ENCODE peak calls at places on chromosomes 6 and 20, in nine cellular contexts. X is fibroblast of the aortic adventitia; V is IMR-90; E is breast epithelium; A is renal cortical epithelial cell; F is NCI-H146; M is HTR-8/SVneo; U is activated CD4-positive, alpha-beta T cell treated with anti-CD3 and anti-CD28 coated beads, Interleukin-2, amount 50 U/mL, for 4 hours; I is CD4-positive, CD25-positive, alpha-beta regulatory T cell. D is an unnamed sample.

GRCh38 chr6:129102741-129103140 is 219.8 kb downstream of the LAMA2 start:
- DNase-seq in X (peak), V (peak), E (no peak), A (no peak), F (no peak), M (no peak), U (no peak), I (no peak), D (no peak)

GRCh38 chr6:31094389-31094881 is 17.9 kb downstream of the C6orf15 start:
- DNase-seq in X (peak), V (no peak), E (peak), A (no peak), F (no peak), M (no peak), U (peak), I (no peak), D (no peak)

GRCh38 chr20:47181056-47181862 is 175.2 kb downstream of the ZMYND8 start:
- DNase-seq in X (peak), V (peak), E (no peak), A (peak), F (peak), M (peak), U (no peak), I (no peak), D (no peak)

GRCh38 chr6:125197795-125198269 is 44.3 kb downstream of the TPD52L1 start:
- DNase-seq in X (peak), V (peak), E (peak), A (peak), F (peak), M (peak), U (no peak), I (no peak), D (no peak)

GRCh38 chr6:167825059-167825758 is 1.5 kb upstream of the AFDN start:
- DNase-seq in X (peak), V (no peak), E (no peak), A (no peak), F (no peak), M (no peak), U (no peak), I (no peak), D (no peak)

GRCh38 chr6:34102099-34102656 is 43.7 kb downstream of the GRM4 start:
- DNase-seq in X (no peak), V (no peak), E (no peak), A (no peak), F (no peak), M (no peak), U (no peak), I (no peak), D (no peak)

GRCh38 chr6:36599791-36600209 is 5.6 kb downstream of the SRSF3 start:
- DNase-seq in X (peak), V (peak), E (peak), A (peak), F (no peak), M (no peak), U (peak), I (peak), D (peak)

GRCh38 chr20:37986873-37987601 is 46.2 kb downstream of the TTI1 start:
- DNase-seq in X (peak), V (peak), E (peak), A (peak), F (no peak), M (no peak), U (no peak), I (no peak), D (no peak)

GRCh38 chr20:21156266-21156665 is 30.4 kb downstream of the KIZ start:
- DNase-seq in X (peak), V (peak), E (no peak), A (peak), F (no peak), M (peak), U (no peak), I (no peak), D (no peak)

D was measured in central memory CD8-positive, alpha-beta T cell.